ENCODE peak calls at places on chromosomes 1 and 21, in eight cellular contexts. S is Panc1, A is GM23338, I is SK-N-SH, R is HL-60, V is HCT116, Z is prostate gland, N is stomach. X is an unnamed sample.

GRCh38 chr1:180366386-180367068 is 135.8 kb downstream of the ACBD6 start:
- DNase-seq in S (no peak), A (no peak), I (no peak), R (no peak), V (no peak), Z (no peak), N (no peak), X (no peak)

GRCh38 chr1:42221952-42222606 is 57.5 kb upstream of the GUCA2A start:
- DNase-seq in S (no peak), A (no peak), I (no peak), R (no peak), V (no peak), Z (no peak), N (no peak), X (no peak)

GRCh38 chr1:29413661-29414060 is 177.3 kb downstream of the PTPRU start:
- DNase-seq in S (no peak), A (no peak), I (no peak), R (no peak), V (no peak), Z (no peak), N (no peak), X (no peak)

GRCh38 chr1:22132517-22133235 is 10.2 kb downstream of the WNT4 start:
- DNase-seq in S (no peak), A (no peak), I (no peak), R (no peak), V (no peak), Z (no peak), N (no peak), X (no peak)

GRCh38 chr1:173050865-173051264 is at the start of gene TNFSF18:
- DNase-seq in S (no peak), A (no peak), I (no peak), R (no peak), V (no peak), Z (peak; percentile 19), N (no peak), X (no peak)

GRCh38 chr1:39683591-39684312 is 7.5 kb downstream of the HPCAL4 start:
- DNase-seq in S (no peak), A (peak; percentile 61), I (peak; percentile 42), R (no peak), V (no peak), Z (no peak), N (no peak), X (no peak)

GRCh38 chr1:161198877-161199431 is at the start of gene ADAMTS4:
- DNase-seq in S (no peak), A (peak; percentile 63), I (peak; percentile 43), R (no peak), V (no peak), Z (no peak), N (peak; percentile 43), X (no peak)

GRCh38 chr1:47769983-47770382 is 227.2 kb downstream of the TRABD2B start:
- DNase-seq in S (no peak), A (no peak), I (no peak), R (no peak), V (no peak), Z (no peak), N (no peak), X (no peak)

GRCh38 chr1:40389871-40390560 is 16.5 kb downstream of the SMAP2 start:
- DNase-seq in S (no peak), A (no peak), I (no peak), R (peak; percentile 56), V (no peak), Z (no peak), N (peak; percentile 53), X (no peak)

GRCh38 chr21:44998621-44999427 is 59.0 kb downstream of the SLX9 start:
- DNase-seq in S (no peak), A (no peak), I (no peak), R (no peak), V (no peak), Z (no peak), N (no peak), X (no peak)

GRCh38 chr1:55073187-55073916 is 34.0 kb downstream of the PCSK9 start:
- DNase-seq in S (no peak), A (no peak), I (no peak), R (no peak), V (no peak), Z (no peak), N (no peak), X (no peak)

GRCh38 chr1:7549277-7549676 is 221.8 kb upstream of the VAMP3 start:
- DNase-seq in S (peak; percentile 63), A (no peak), I (no peak), R (peak; percentile 10), V (peak; percentile 91), Z (no peak), N (no peak), X (peak; percentile 56)

GRCh38 chr21:43919871-43920801 is 55.1 kb downstream of the AGPAT3 start:
- DNase-seq in S (no peak), A (no peak), I (no peak), R (no peak), V (no peak), Z (no peak), N (no peak), X (peak; percentile 54)

GRCh38 chr1:101200513-101200912 is 36.3 kb upstream of the S1PR1 start:
- DNase-seq in S (no peak), A (peak; percentile 64), I (no peak), R (no peak), V (peak; percentile 10), Z (no peak), N (no peak), X (no peak)

GRCh38 chr1:91098299-91098901 is 76.6 kb upstream of the ZNF644 start:
- DNase-seq in S (no peak), A (no peak), I (no peak), R (no peak), V (no peak), Z (no peak), N (no peak), X (no peak)

GRCh38 chr1:164794310-164794709 is 235.3 kb downstream of the PBX1 start:
- DNase-seq in S (no peak), A (no peak), I (no peak), R (no peak), V (no peak), Z (peak; percentile 70), N (no peak), X (no peak)

GRCh38 chr1:47298025-47298699 is 15.8 kb downstream of the STIL start:
- DNase-seq in S (no peak), A (no peak), I (no peak), R (no peak), V (no peak), Z (no peak), N (no peak), X (no peak)

GRCh38 chr1:173660306-173660705 is 9.3 kb downstream of the ANKRD45 start:
- DNase-seq in S (no peak), A (no peak), I (no peak), R (no peak), V (no peak), Z (no peak), N (no peak), X (no peak)

GRCh38 chr1:94737124-94737998 is 82.8 kb upstream of the SLC44A3 start:
- DNase-seq in S (no peak), A (no peak), I (no peak), R (peak; percentile 50), V (no peak), Z (no peak), N (no peak), X (no peak)

DNA sequence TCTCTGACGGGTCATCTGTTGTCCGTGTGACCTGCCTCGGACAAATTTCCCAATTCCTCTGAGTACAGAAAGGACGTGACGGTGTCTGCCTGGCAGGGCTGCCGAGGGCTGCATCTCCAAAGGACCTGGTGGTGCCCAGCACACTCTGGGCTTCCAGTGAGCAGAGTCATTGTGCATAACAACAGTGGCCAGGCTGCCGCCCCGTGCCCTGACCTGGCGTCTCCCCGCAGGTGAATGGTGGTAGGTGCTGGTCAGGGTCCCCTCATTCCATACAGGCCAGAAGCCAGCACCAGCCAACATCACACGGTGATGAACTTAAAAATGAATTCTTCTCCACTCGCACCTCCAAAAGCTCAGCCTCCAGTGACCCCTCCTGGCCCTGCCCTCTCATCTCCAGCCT is 28.2 kb downstream of the PRDM16 start:
- DNase-seq in S (no peak), A (no peak), I (no peak), R (no peak), V (no peak), Z (no peak), N (no peak), X (no peak)
- TF ChIP-seq POLR2AphosphoS5 in S (no peak), A (no peak), I (no peak), R (no peak), V (no peak), Z (no peak), N (no peak), X (no peak)

DNA sequence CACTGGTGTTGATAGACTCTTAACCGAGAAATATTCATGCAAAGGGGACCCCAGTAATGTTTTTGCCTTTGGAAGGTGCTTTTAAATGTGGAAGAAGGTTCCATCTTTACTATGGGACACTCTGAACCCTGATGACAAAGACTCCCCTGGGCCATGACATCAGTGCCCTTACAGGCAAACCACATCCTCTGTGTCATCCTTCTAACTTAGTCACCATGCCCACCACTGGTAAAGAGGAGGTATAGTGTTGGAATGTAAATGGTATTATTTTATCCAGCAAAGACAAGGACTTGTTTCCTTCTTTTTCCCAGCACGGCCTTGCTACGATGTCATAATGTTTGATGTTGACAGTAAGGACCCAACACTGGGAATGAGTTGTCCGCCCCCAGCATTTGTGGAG is 12.6 kb downstream of the METTL13 start:
- DNase-seq in S (peak; percentile 59), A (no peak), I (no peak), R (no peak), V (no peak), Z (no peak), N (no peak), X (no peak)
- TF ChIP-seq POLR2AphosphoS5 in S (no peak), A (no peak), I (no peak), R (no peak), V (no peak), Z (no peak), N (no peak), X (no peak)

GRCh38 chr1:61012365-61012764 is 70.0 kb upstream of the NFIA start:
- DNase-seq in S (no peak), A (no peak), I (no peak), R (no peak), V (no peak), Z (no peak), N (no peak), X (no peak)

GRCh38 chr1:61007534-61008364 is 74.6 kb upstream of the NFIA start:
- DNase-seq in S (no peak), A (no peak), I (no peak), R (no peak), V (no peak), Z (no peak), N (no peak), X (no peak)

GRCh38 chr1:61011514-61012263 is 70.7 kb upstream of the NFIA start:
- DNase-seq in S (no peak), A (no peak), I (no peak), R (no peak), V (no peak), Z (no peak), N (no peak), X (no peak)

GRCh38 chr1:61013953-61014667 is 68.3 kb upstream of the NFIA start:
- DNase-seq in S (no peak), A (no peak), I (no peak), R (no peak), V (no peak), Z (no peak), N (no peak), X (no peak)

GRCh38 chr1:61013189-61013952 is 69.0 kb upstream of the NFIA start:
- DNase-seq in S (no peak), A (no peak), I (peak; percentile 49), R (no peak), V (no peak), Z (no peak), N (no peak), X (no peak)
- TF ChIP-seq POLR2AphosphoS5 in S (no peak), A (no peak), I (no peak), R (no peak), V (no peak), Z (no peak), N (no peak), X (no peak)

GRCh38 chr1:221394011-221394544 is 347.8 kb downstream of the DUSP10 start:
- DNase-seq in S (no peak), A (no peak), I (peak; percentile 4), R (no peak), V (no peak), Z (no peak), N (no peak), X (no peak)
- TF ChIP-seq POLR2AphosphoS5 in S (no peak), A (no peak), I (no peak), R (no peak), V (no peak), Z (peak; percentile 42), N (no peak), X (no peak)